ENCODE peak calls at places on chromosomes 6 and 20, in four cellular contexts. One of them, this sample, is unnamed.

GRCh38 chr6:134374486-134374885 is 56.6 kb upstream of the SGK1 start:
- DNase-seq in activated T-helper 1 cell treated with Interleukin-2 at 50 U/mL for 16 hours: no peak
- DNase-seq in T follicular helper cell: no peak
- DNase-seq in fibroblast of pulmonary artery: peak; percentile 41
- DNase-seq in this sample: no peak

GRCh38 chr6:88725111-88725711 is 238.2 kb downstream of the RNGTT start:
- DNase-seq in activated T-helper 1 cell treated with Interleukin-2 at 50 U/mL for 16 hours: no peak
- DNase-seq in T follicular helper cell: no peak
- DNase-seq in fibroblast of pulmonary artery: peak; percentile 55
- DNase-seq in this sample: no peak

GRCh38 chr6:22622390-22622789 is 53.0 kb downstream of the HDGFL1 start:
- DNase-seq in activated T-helper 1 cell treated with Interleukin-2 at 50 U/mL for 16 hours: no peak
- DNase-seq in T follicular helper cell: no peak
- DNase-seq in fibroblast of pulmonary artery: no peak
- DNase-seq in this sample: no peak

GRCh38 chr6:168223150-168223549 is 96.4 kb downstream of the DACT2 start:
- DNase-seq in activated T-helper 1 cell treated with Interleukin-2 at 50 U/mL for 16 hours: no peak
- DNase-seq in T follicular helper cell: no peak
- DNase-seq in fibroblast of pulmonary artery: no peak
- DNase-seq in this sample: no peak

GRCh38 chr6:106547053-106547414 is 82.3 kb downstream of the RTN4IP1 start:
- DNase-seq in activated T-helper 1 cell treated with Interleukin-2 at 50 U/mL for 16 hours: no peak
- DNase-seq in T follicular helper cell: no peak
- DNase-seq in fibroblast of pulmonary artery: peak; percentile 41
- DNase-seq in this sample: no peak

GRCh38 chr20:32982617-32983458 is 21.4 kb downstream of the SUN5 start:
- DNase-seq in activated T-helper 1 cell treated with Interleukin-2 at 50 U/mL for 16 hours: no peak
- DNase-seq in T follicular helper cell: no peak
- DNase-seq in fibroblast of pulmonary artery: no peak
- DNase-seq in this sample: no peak

GRCh38 chr6:104252276-104252675 is 607.4 kb downstream of the HACE1 start:
- DNase-seq in activated T-helper 1 cell treated with Interleukin-2 at 50 U/mL for 16 hours: no peak
- DNase-seq in T follicular helper cell: no peak
- DNase-seq in fibroblast of pulmonary artery: no peak
- DNase-seq in this sample: no peak

GRCh38 chr6:28643017-28643740 is 117.5 kb downstream of the GPX5 start:
- DNase-seq in activated T-helper 1 cell treated with Interleukin-2 at 50 U/mL for 16 hours: no peak
- DNase-seq in T follicular helper cell: no peak
- DNase-seq in fibroblast of pulmonary artery: peak; percentile 68
- DNase-seq in this sample: no peak

GRCh38 chr6:87722831-87723726 is 21.0 kb upstream of the AKIRIN2 start:
- DNase-seq in activated T-helper 1 cell treated with Interleukin-2 at 50 U/mL for 16 hours: no peak
- DNase-seq in T follicular helper cell: no peak
- DNase-seq in fibroblast of pulmonary artery: peak; percentile 95
- DNase-seq in this sample: peak; percentile 68

GRCh38 chr6:166253277-166254229 is 54.6 kb downstream of the PRR18 start:
- DNase-seq in activated T-helper 1 cell treated with Interleukin-2 at 50 U/mL for 16 hours: no peak
- DNase-seq in T follicular helper cell: no peak
- DNase-seq in fibroblast of pulmonary artery: no peak
- DNase-seq in this sample: peak; percentile 83

GRCh38 chr20:32536861-32537656 is 48.1 kb downstream of the NOL4L start:
- DNase-seq in activated T-helper 1 cell treated with Interleukin-2 at 50 U/mL for 16 hours: peak; percentile 62
- DNase-seq in T follicular helper cell: peak; percentile 57
- DNase-seq in fibroblast of pulmonary artery: no peak
- DNase-seq in this sample: peak; percentile 68

GRCh38 chr20:57200882-57201723 is 65.3 kb downstream of the BMP7 start:
- DNase-seq in activated T-helper 1 cell treated with Interleukin-2 at 50 U/mL for 16 hours: no peak
- DNase-seq in T follicular helper cell: no peak
- DNase-seq in fibroblast of pulmonary artery: no peak
- DNase-seq in this sample: no peak

GRCh38 chr6:143745160-143746133 is 67.7 kb downstream of the PHACTR2 start:
- DNase-seq in activated T-helper 1 cell treated with Interleukin-2 at 50 U/mL for 16 hours: no peak
- DNase-seq in T follicular helper cell: no peak
- DNase-seq in fibroblast of pulmonary artery: peak; percentile 73
- DNase-seq in this sample: peak; percentile 72

GRCh38 chr20:39103732-39104131 is 141.6 kb downstream of the DHX35 start:
- DNase-seq in activated T-helper 1 cell treated with Interleukin-2 at 50 U/mL for 16 hours: no peak
- DNase-seq in T follicular helper cell: no peak
- DNase-seq in fibroblast of pulmonary artery: peak; percentile 10
- DNase-seq in this sample: no peak